ENCODE peak calls at places on chromosomes 4 and X, in ten cellular contexts. One of them, this sample, is unnamed.

GRCh38 chr4:165383757-165384156 is 4.9 kb downstream of the CPE start:
- DNase-seq in AG09309: no peak
- DNase-seq in activated B cell treated with CpG ODN at 0.5 μM for 24 hours: no peak
- DNase-seq in breast epithelium: no peak
- DNase-seq in thoracic aorta: no peak
- DNase-seq in cardiac fibroblast: no peak
- DNase-seq in osteoblast: no peak
- DNase-seq in lower leg skin: no peak
- DNase-seq in GM12865: no peak
- DNase-seq in astrocyte of the cerebellum: no peak
- DNase-seq in this sample: no peak

GRCh38 chr4:8303485-8304281 is 34.1 kb downstream of the HTRA3 start:
- DNase-seq in activated B cell treated with CpG ODN at 0.5 μM for 24 hours: no peak
- DNase-seq in lower leg skin: peak; percentile 61
- DNase-seq in GM12865: no peak
- DNase-seq in breast epithelium: peak; percentile 19
- DNase-seq in astrocyte of the cerebellum: peak; percentile 22
- DNase-seq in AG09309: peak; percentile 79
- DNase-seq in thoracic aorta: no peak
- DNase-seq in cardiac fibroblast: peak; percentile 86
- DNase-seq in osteoblast: peak; percentile 89
- DNase-seq in this sample: peak; percentile 85

GRCh38 chrX:100939336-100939735 is 10.6 kb upstream of the XKRX start:
- DNase-seq in GM12865: no peak
- DNase-seq in osteoblast: no peak
- DNase-seq in lower leg skin: no peak
- DNase-seq in thoracic aorta: no peak
- DNase-seq in astrocyte of the cerebellum: no peak
- DNase-seq in breast epithelium: no peak
- DNase-seq in activated B cell treated with CpG ODN at 0.5 μM for 24 hours: no peak
- DNase-seq in cardiac fibroblast: no peak
- DNase-seq in AG09309: no peak
- DNase-seq in this sample: no peak

GRCh38 chr4:7499661-7500060 is 64.9 kb upstream of the PSAPL1 start:
- DNase-seq in activated B cell treated with CpG ODN at 0.5 μM for 24 hours: no peak
- DNase-seq in astrocyte of the cerebellum: no peak
- DNase-seq in osteoblast: no peak
- DNase-seq in thoracic aorta: no peak
- DNase-seq in lower leg skin: no peak
- DNase-seq in cardiac fibroblast: no peak
- DNase-seq in breast epithelium: no peak
- DNase-seq in AG09309: no peak
- DNase-seq in GM12865: no peak
- DNase-seq in this sample: no peak

GRCh38 chr4:7326693-7327340 is 107.9 kb downstream of the PSAPL1 start:
- DNase-seq in breast epithelium: no peak
- DNase-seq in lower leg skin: no peak
- DNase-seq in thoracic aorta: no peak
- DNase-seq in activated B cell treated with CpG ODN at 0.5 μM for 24 hours: no peak
- DNase-seq in cardiac fibroblast: no peak
- DNase-seq in astrocyte of the cerebellum: no peak
- DNase-seq in GM12865: no peak
- DNase-seq in osteoblast: peak; percentile 71
- DNase-seq in AG09309: no peak
- DNase-seq in this sample: no peak

GRCh38 chr4:155529197-155529596 is 137.5 kb upstream of the GUCY1A1 start:
- DNase-seq in AG09309: no peak
- DNase-seq in breast epithelium: no peak
- DNase-seq in thoracic aorta: no peak
- DNase-seq in osteoblast: no peak
- DNase-seq in astrocyte of the cerebellum: peak; percentile 12
- DNase-seq in lower leg skin: no peak
- DNase-seq in activated B cell treated with CpG ODN at 0.5 μM for 24 hours: no peak
- DNase-seq in GM12865: peak; percentile 44
- DNase-seq in cardiac fibroblast: peak; percentile 66
- DNase-seq in this sample: no peak

GRCh38 chr4:140423106-140423505 is 4.3 kb downstream of the CLGN start:
- DNase-seq in osteoblast: no peak
- DNase-seq in astrocyte of the cerebellum: peak; percentile 45
- DNase-seq in activated B cell treated with CpG ODN at 0.5 μM for 24 hours: no peak
- DNase-seq in lower leg skin: no peak
- DNase-seq in GM12865: no peak
- DNase-seq in cardiac fibroblast: no peak
- DNase-seq in thoracic aorta: no peak
- DNase-seq in breast epithelium: no peak
- DNase-seq in AG09309: no peak
- DNase-seq in this sample: no peak

GRCh38 chr4:151806511-151806927 is 45.7 kb upstream of the GATB start:
- DNase-seq in AG09309: peak; percentile 67
- DNase-seq in thoracic aorta: no peak
- DNase-seq in osteoblast: peak; percentile 73
- DNase-seq in lower leg skin: no peak
- DNase-seq in activated B cell treated with CpG ODN at 0.5 μM for 24 hours: no peak
- DNase-seq in astrocyte of the cerebellum: peak; percentile 59
- DNase-seq in breast epithelium: no peak
- DNase-seq in GM12865: no peak
- DNase-seq in cardiac fibroblast: peak; percentile 79
- DNase-seq in this sample: peak; percentile 20

GRCh38 chrX:56969559-56969958 is 25.8 kb downstream of the SPIN3 start:
- DNase-seq in astrocyte of the cerebellum: no peak
- DNase-seq in breast epithelium: no peak
- DNase-seq in lower leg skin: no peak
- DNase-seq in AG09309: no peak
- DNase-seq in cardiac fibroblast: no peak
- DNase-seq in thoracic aorta: no peak
- DNase-seq in GM12865: no peak
- DNase-seq in osteoblast: no peak
- DNase-seq in activated B cell treated with CpG ODN at 0.5 μM for 24 hours: no peak
- DNase-seq in this sample: no peak

GRCh38 chr4:150581611-150582010 is 340 bp upstream of the MAB21L2 start:
- DNase-seq in AG09309: no peak
- DNase-seq in breast epithelium: no peak
- DNase-seq in lower leg skin: no peak
- DNase-seq in osteoblast: peak; percentile 94
- DNase-seq in activated B cell treated with CpG ODN at 0.5 μM for 24 hours: no peak
- DNase-seq in GM12865: no peak
- DNase-seq in thoracic aorta: no peak
- DNase-seq in astrocyte of the cerebellum: peak; percentile 63
- DNase-seq in cardiac fibroblast: peak; percentile 56
- DNase-seq in this sample: peak; percentile 98

GRCh38 chrX:135295238-135295943 is 13.9 kb upstream of the ETDC start:
- DNase-seq in lower leg skin: no peak
- DNase-seq in breast epithelium: no peak
- DNase-seq in activated B cell treated with CpG ODN at 0.5 μM for 24 hours: peak; percentile 24
- DNase-seq in astrocyte of the cerebellum: peak; percentile 1
- DNase-seq in thoracic aorta: no peak
- DNase-seq in GM12865: peak; percentile 60
- DNase-seq in AG09309: no peak
- DNase-seq in cardiac fibroblast: peak; percentile 38
- DNase-seq in osteoblast: no peak
- DNase-seq in this sample: no peak

GRCh38 chrX:65741823-65742222 is 74.4 kb downstream of the MSN start:
- DNase-seq in cardiac fibroblast: no peak
- DNase-seq in lower leg skin: no peak
- DNase-seq in osteoblast: no peak
- DNase-seq in activated B cell treated with CpG ODN at 0.5 μM for 24 hours: no peak
- DNase-seq in GM12865: no peak
- DNase-seq in astrocyte of the cerebellum: no peak
- DNase-seq in thoracic aorta: no peak
- DNase-seq in AG09309: no peak
- DNase-seq in breast epithelium: no peak
- DNase-seq in this sample: no peak

GRCh38 chr4:112099701-112100289 is 45.5 kb upstream of the FAM241A start:
- DNase-seq in GM12865: peak; percentile 57
- DNase-seq in breast epithelium: no peak
- DNase-seq in cardiac fibroblast: peak; percentile 79
- DNase-seq in astrocyte of the cerebellum: peak; percentile 62
- DNase-seq in AG09309: peak; percentile 31
- DNase-seq in activated B cell treated with CpG ODN at 0.5 μM for 24 hours: no peak
- DNase-seq in thoracic aorta: no peak
- DNase-seq in osteoblast: no peak
- DNase-seq in lower leg skin: no peak
- DNase-seq in this sample: no peak

GRCh38 chr4:13088726-13089658 is 395.1 kb downstream of the RAB28 start:
- DNase-seq in cardiac fibroblast: peak; percentile 4
- DNase-seq in astrocyte of the cerebellum: peak; percentile 28
- DNase-seq in activated B cell treated with CpG ODN at 0.5 μM for 24 hours: no peak
- DNase-seq in breast epithelium: no peak
- DNase-seq in lower leg skin: no peak
- DNase-seq in AG09309: no peak
- DNase-seq in GM12865: no peak
- DNase-seq in osteoblast: no peak
- DNase-seq in thoracic aorta: no peak
- DNase-seq in this sample: no peak

GRCh38 chr4:13087041-13087440 is 397.1 kb downstream of the RAB28 start:
- DNase-seq in thoracic aorta: no peak
- DNase-seq in osteoblast: no peak
- DNase-seq in astrocyte of the cerebellum: no peak
- DNase-seq in lower leg skin: no peak
- DNase-seq in AG09309: no peak
- DNase-seq in breast epithelium: no peak
- DNase-seq in activated B cell treated with CpG ODN at 0.5 μM for 24 hours: no peak
- DNase-seq in cardiac fibroblast: no peak
- DNase-seq in GM12865: no peak
- DNase-seq in this sample: no peak

GRCh38 chr4:13081830-13082229 is 402.3 kb downstream of the RAB28 start:
- DNase-seq in GM12865: no peak
- DNase-seq in astrocyte of the cerebellum: no peak
- DNase-seq in lower leg skin: no peak
- DNase-seq in thoracic aorta: no peak
- DNase-seq in AG09309: no peak
- DNase-seq in activated B cell treated with CpG ODN at 0.5 μM for 24 hours: no peak
- DNase-seq in breast epithelium: no peak
- DNase-seq in cardiac fibroblast: no peak
- DNase-seq in osteoblast: no peak
- DNase-seq in this sample: no peak

GRCh38 chr4:13089659-13089998 is 394.5 kb downstream of the RAB28 start:
- DNase-seq in activated B cell treated with CpG ODN at 0.5 μM for 24 hours: no peak
- DNase-seq in thoracic aorta: no peak
- DNase-seq in breast epithelium: no peak
- DNase-seq in astrocyte of the cerebellum: no peak
- DNase-seq in osteoblast: no peak
- DNase-seq in lower leg skin: no peak
- DNase-seq in GM12865: no peak
- DNase-seq in AG09309: no peak
- DNase-seq in cardiac fibroblast: no peak
- DNase-seq in this sample: no peak

GRCh38 chr4:13084210-13084609 is 399.9 kb downstream of the RAB28 start:
- DNase-seq in astrocyte of the cerebellum: no peak
- DNase-seq in GM12865: no peak
- DNase-seq in breast epithelium: no peak
- DNase-seq in cardiac fibroblast: no peak
- DNase-seq in lower leg skin: no peak
- DNase-seq in AG09309: no peak
- DNase-seq in activated B cell treated with CpG ODN at 0.5 μM for 24 hours: no peak
- DNase-seq in thoracic aorta: no peak
- DNase-seq in osteoblast: no peak
- DNase-seq in this sample: no peak
- TF ChIP-seq CTCF in astrocyte of the cerebellum: no peak
- TF ChIP-seq CTCF in GM12865: no peak
- TF ChIP-seq CTCF in breast epithelium: no peak
- TF ChIP-seq CTCF in cardiac fibroblast: no peak
- TF ChIP-seq CTCF in lower leg skin: no peak
- TF ChIP-seq CTCF in AG09309: no peak
- TF ChIP-seq CTCF in activated B cell treated with CpG ODN at 0.5 μM for 24 hours: no peak
- TF ChIP-seq CTCF in thoracic aorta: no peak
- TF ChIP-seq CTCF in osteoblast: no peak
- TF ChIP-seq CTCF in this sample: no peak

GRCh38 chrX:51158261-51158660 is 174.4 kb upstream of the NUDT10 start:
- DNase-seq in GM12865: no peak
- DNase-seq in astrocyte of the cerebellum: no peak
- DNase-seq in AG09309: no peak
- DNase-seq in lower leg skin: no peak
- DNase-seq in thoracic aorta: no peak
- DNase-seq in breast epithelium: no peak
- DNase-seq in osteoblast: no peak
- DNase-seq in activated B cell treated with CpG ODN at 0.5 μM for 24 hours: no peak
- DNase-seq in cardiac fibroblast: no peak
- DNase-seq in this sample: no peak

DNA sequence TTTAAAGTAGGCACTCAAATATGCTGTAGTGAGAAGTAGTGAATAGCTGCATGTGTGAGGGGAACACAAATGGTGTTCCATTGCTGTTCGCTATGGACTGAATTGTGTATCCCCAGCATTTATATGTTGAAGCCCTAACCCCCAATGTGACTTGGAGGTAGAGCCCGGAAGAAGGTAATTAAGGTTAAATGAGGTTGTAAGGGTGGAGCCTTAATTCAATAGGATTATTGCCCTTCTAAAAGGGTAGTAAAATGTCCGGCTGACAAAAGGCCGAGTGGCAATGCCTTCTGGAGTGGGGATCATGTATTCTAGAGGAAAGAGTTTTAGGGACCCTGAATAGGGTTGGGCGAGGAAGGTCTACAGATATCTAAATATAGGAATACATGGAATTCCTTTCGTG is 168.9 kb upstream of the NUDT10 start:
- DNase-seq in thoracic aorta: no peak
- DNase-seq in AG09309: no peak
- DNase-seq in breast epithelium: no peak
- DNase-seq in activated B cell treated with CpG ODN at 0.5 μM for 24 hours: no peak
- DNase-seq in osteoblast: no peak
- DNase-seq in lower leg skin: no peak
- DNase-seq in cardiac fibroblast: no peak
- DNase-seq in astrocyte of the cerebellum: no peak
- DNase-seq in GM12865: no peak
- DNase-seq in this sample: no peak
- TF ChIP-seq CTCF in thoracic aorta: no peak
- TF ChIP-seq CTCF in AG09309: no peak
- TF ChIP-seq CTCF in breast epithelium: no peak
- TF ChIP-seq CTCF in activated B cell treated with CpG ODN at 0.5 μM for 24 hours: no peak
- TF ChIP-seq CTCF in osteoblast: no peak
- TF ChIP-seq CTCF in lower leg skin: no peak
- TF ChIP-seq CTCF in cardiac fibroblast: no peak
- TF ChIP-seq CTCF in astrocyte of the cerebellum: no peak
- TF ChIP-seq CTCF in GM12865: no peak
- TF ChIP-seq CTCF in this sample: no peak

GRCh38 chr4:173231916-173232315 is 63.3 kb downstream of the GALNT7 start:
- DNase-seq in GM12865: peak; percentile 14
- DNase-seq in AG09309: no peak
- DNase-seq in lower leg skin: no peak
- DNase-seq in osteoblast: peak; percentile 38
- DNase-seq in astrocyte of the cerebellum: no peak
- DNase-seq in breast epithelium: no peak
- DNase-seq in cardiac fibroblast: peak; percentile 57
- DNase-seq in activated B cell treated with CpG ODN at 0.5 μM for 24 hours: no peak
- DNase-seq in thoracic aorta: no peak
- DNase-seq in this sample: no peak
- TF ChIP-seq CTCF in GM12865: peak; percentile 5
- TF ChIP-seq CTCF in AG09309: peak; percentile 38
- TF ChIP-seq CTCF in lower leg skin: no peak
- TF ChIP-seq CTCF in osteoblast: peak; percentile 40
- TF ChIP-seq CTCF in astrocyte of the cerebellum: peak; percentile 37
- TF ChIP-seq CTCF in breast epithelium: no peak
- TF ChIP-seq CTCF in cardiac fibroblast: peak; percentile 33
- TF ChIP-seq CTCF in activated B cell treated with CpG ODN at 0.5 μM for 24 hours: no peak
- TF ChIP-seq CTCF in thoracic aorta: no peak
- TF ChIP-seq CTCF in this sample: peak; percentile 20

DNA sequence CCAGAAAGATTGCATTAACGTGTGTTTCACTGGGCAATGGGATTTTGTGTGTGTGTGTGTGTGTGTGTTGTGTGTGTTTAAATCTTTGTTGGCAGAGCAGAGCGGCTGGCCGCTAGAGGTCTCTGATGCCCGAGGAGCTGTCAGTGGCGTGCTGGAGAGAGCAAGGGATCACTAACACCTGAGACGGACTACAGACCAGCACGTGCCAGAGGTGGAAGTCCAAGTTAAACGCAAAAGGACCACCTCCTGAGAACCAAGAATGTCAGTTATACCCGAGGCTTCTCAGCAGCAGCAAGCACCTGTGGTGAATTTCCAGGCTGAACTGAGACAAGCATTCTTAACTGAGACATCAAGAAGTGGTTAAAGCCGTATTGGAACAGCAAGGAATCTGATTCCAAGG is 9.0 kb upstream of the SLC25A14 start:
- DNase-seq in AG09309: peak; percentile 8
- DNase-seq in osteoblast: peak; percentile 25
- DNase-seq in thoracic aorta: no peak
- DNase-seq in activated B cell treated with CpG ODN at 0.5 μM for 24 hours: peak; percentile 15
- DNase-seq in GM12865: peak; percentile 75
- DNase-seq in breast epithelium: no peak
- DNase-seq in astrocyte of the cerebellum: no peak
- DNase-seq in lower leg skin: no peak
- DNase-seq in cardiac fibroblast: peak; percentile 51
- DNase-seq in this sample: no peak
- TF ChIP-seq CTCF in AG09309: peak; percentile 73
- TF ChIP-seq CTCF in osteoblast: peak; percentile 62
- TF ChIP-seq CTCF in thoracic aorta: peak; percentile 31
- TF ChIP-seq CTCF in activated B cell treated with CpG ODN at 0.5 μM for 24 hours: no peak
- TF ChIP-seq CTCF in GM12865: peak; percentile 55
- TF ChIP-seq CTCF in breast epithelium: no peak
- TF ChIP-seq CTCF in astrocyte of the cerebellum: peak; percentile 60
- TF ChIP-seq CTCF in lower leg skin: no peak
- TF ChIP-seq CTCF in cardiac fibroblast: peak; percentile 42
- TF ChIP-seq CTCF in this sample: peak; percentile 52

This sample was measured in AG09319.